ENCODE peak calls at places on chromosomes 6 and 20, in five cellular contexts. One of them, this sample, is unnamed.

GRCh38 chr6:97697450-97697849 is 414.4 kb upstream of the MMS22L start:
- DNase-seq in BE2C: no peak
- DNase-seq in cardiac muscle cell: peak; percentile 0
- DNase-seq in upper lobe of right lung: no peak
- DNase-seq in lower lobe of right lung: no peak
- DNase-seq in this sample: no peak

GRCh38 chr6:156111913-156112312 is 656.3 kb upstream of the NOX3 start:
- DNase-seq in lower lobe of right lung: no peak
- DNase-seq in cardiac muscle cell: no peak
- DNase-seq in BE2C: no peak
- DNase-seq in upper lobe of right lung: no peak
- DNase-seq in this sample: no peak

GRCh38 chr6:121748850-121749249 is 313.4 kb downstream of the GJA1 start:
- DNase-seq in BE2C: no peak
- DNase-seq in upper lobe of right lung: no peak
- DNase-seq in cardiac muscle cell: peak; percentile 19
- DNase-seq in lower lobe of right lung: no peak
- DNase-seq in this sample: no peak

GRCh38 chr20:41540916-41541315 is 77.3 kb downstream of the CHD6 start:
- DNase-seq in cardiac muscle cell: no peak
- DNase-seq in upper lobe of right lung: no peak
- DNase-seq in BE2C: no peak
- DNase-seq in lower lobe of right lung: no peak
- DNase-seq in this sample: no peak

GRCh38 chr6:54715990-54716389 is 130.6 kb upstream of the FAM83B start:
- DNase-seq in cardiac muscle cell: no peak
- DNase-seq in lower lobe of right lung: no peak
- DNase-seq in upper lobe of right lung: no peak
- DNase-seq in BE2C: no peak
- DNase-seq in this sample: no peak

GRCh38 chr6:16545382-16545781 is 215.9 kb downstream of the ATXN1 start:
- DNase-seq in BE2C: no peak
- DNase-seq in upper lobe of right lung: no peak
- DNase-seq in lower lobe of right lung: no peak
- DNase-seq in cardiac muscle cell: no peak
- DNase-seq in this sample: no peak

GRCh38 chr6:98695076-98695816 is 139.1 kb upstream of the POU3F2 start:
- DNase-seq in cardiac muscle cell: no peak
- DNase-seq in lower lobe of right lung: no peak
- DNase-seq in BE2C: no peak
- DNase-seq in upper lobe of right lung: no peak
- DNase-seq in this sample: no peak

GRCh38 chr20:59518881-59519706 is 85.2 kb upstream of the PHACTR3 start:
- DNase-seq in lower lobe of right lung: no peak
- DNase-seq in cardiac muscle cell: peak; percentile 61
- DNase-seq in upper lobe of right lung: no peak
- DNase-seq in BE2C: peak; percentile 42
- DNase-seq in this sample: peak; percentile 49

GRCh38 chr20:19901226-19901625 is 115.9 kb upstream of the NAA20 start:
- DNase-seq in cardiac muscle cell: no peak
- DNase-seq in BE2C: no peak
- DNase-seq in lower lobe of right lung: no peak
- DNase-seq in upper lobe of right lung: no peak
- DNase-seq in this sample: no peak

GRCh38 chr6:29790626-29791025 is 37.0 kb upstream of the HLA-G start:
- DNase-seq in BE2C: no peak
- DNase-seq in upper lobe of right lung: no peak
- DNase-seq in cardiac muscle cell: no peak
- DNase-seq in lower lobe of right lung: no peak
- DNase-seq in this sample: no peak

GRCh38 chr6:148195511-148195910 is 147.1 kb upstream of the SASH1 start:
- DNase-seq in lower lobe of right lung: no peak
- DNase-seq in upper lobe of right lung: no peak
- DNase-seq in cardiac muscle cell: no peak
- DNase-seq in BE2C: no peak
- DNase-seq in this sample: no peak

GRCh38 chr20:63232235-63233060 is 3.3 kb upstream of the BIRC7 start:
- DNase-seq in upper lobe of right lung: no peak
- DNase-seq in cardiac muscle cell: peak; percentile 87
- DNase-seq in BE2C: no peak
- DNase-seq in lower lobe of right lung: no peak
- DNase-seq in this sample: no peak

GRCh38 chr6:17725083-17725482 is 18.4 kb upstream of the NUP153 start:
- DNase-seq in lower lobe of right lung: no peak
- DNase-seq in upper lobe of right lung: no peak
- DNase-seq in BE2C: peak; percentile 81
- DNase-seq in cardiac muscle cell: peak; percentile 89
- DNase-seq in this sample: peak; percentile 48

GRCh38 chr6:46963626-46964025 is 41.9 kb upstream of the ADGRF5 start:
- DNase-seq in lower lobe of right lung: no peak
- DNase-seq in upper lobe of right lung: no peak
- DNase-seq in BE2C: no peak
- DNase-seq in cardiac muscle cell: peak; percentile 90
- DNase-seq in this sample: no peak

GRCh38 chr20:1334761-1335160 is 5.8 kb upstream of the SDCBP2 start:
- DNase-seq in lower lobe of right lung: no peak
- DNase-seq in upper lobe of right lung: no peak
- DNase-seq in BE2C: no peak
- DNase-seq in cardiac muscle cell: peak; percentile 51
- DNase-seq in this sample: no peak

GRCh38 chr6:90175627-90176538 is 120.8 kb downstream of the BACH2 start:
- DNase-seq in BE2C: no peak
- DNase-seq in cardiac muscle cell: no peak
- DNase-seq in upper lobe of right lung: no peak
- DNase-seq in lower lobe of right lung: no peak
- DNase-seq in this sample: no peak

DNA sequence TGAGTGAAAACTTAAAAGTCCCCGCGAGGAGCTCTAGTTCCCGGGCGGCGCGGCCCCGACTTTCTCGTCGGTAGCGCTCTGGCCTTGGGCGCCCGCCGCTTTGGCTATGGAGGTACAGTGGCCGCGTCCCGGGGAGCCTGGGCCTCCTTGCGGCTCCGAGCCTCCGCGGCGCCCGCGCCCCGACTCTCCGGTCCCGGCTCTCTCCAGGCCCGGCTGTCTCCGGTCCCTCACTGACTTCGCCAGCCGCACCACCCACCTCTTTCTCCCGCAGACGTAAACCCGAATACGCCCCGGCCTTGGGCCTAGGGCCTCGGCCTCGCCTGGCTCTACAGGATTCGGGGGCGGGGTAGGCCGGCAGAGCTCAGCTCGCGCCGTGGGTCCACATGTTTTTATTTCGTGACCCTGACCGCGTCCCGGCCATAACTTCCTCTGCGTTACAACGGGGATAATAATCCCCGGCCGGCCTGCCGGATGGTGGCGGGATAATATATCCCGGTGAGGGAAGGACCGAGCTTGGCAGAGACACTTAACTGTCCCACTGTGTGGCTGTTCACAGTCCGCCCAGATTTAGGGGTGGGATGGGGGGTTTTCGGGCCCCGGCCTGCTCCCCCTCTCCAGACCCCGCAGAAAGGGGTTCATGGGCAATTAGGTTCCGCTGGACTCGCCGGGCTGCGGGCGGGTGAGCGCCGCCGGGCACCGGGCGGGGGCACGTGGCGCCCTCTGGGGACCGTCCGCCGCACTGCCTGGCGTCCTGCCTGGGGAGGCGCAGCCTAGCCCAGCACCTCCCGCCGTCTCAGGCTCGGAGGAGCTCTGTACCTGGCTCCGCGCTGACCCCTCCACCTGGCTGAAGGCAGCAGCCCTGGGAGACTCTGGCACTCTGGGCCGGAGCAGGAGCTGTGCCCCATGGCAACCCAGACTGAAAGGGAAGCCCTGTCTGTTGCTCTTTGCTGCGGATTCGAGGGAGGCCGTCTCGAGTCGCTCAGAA is 10.1 kb upstream of the TBX18 start:
- DNase-seq in lower lobe of right lung: peak; percentile 50
- DNase-seq in BE2C: peak; percentile 59
- DNase-seq in upper lobe of right lung: peak; percentile 74
- DNase-seq in cardiac muscle cell: peak; percentile 84
- DNase-seq in this sample: peak; percentile 81
- TF ChIP-seq CTCF in lower lobe of right lung: peak; percentile 57
- TF ChIP-seq CTCF in BE2C: peak; percentile 60
- TF ChIP-seq CTCF in upper lobe of right lung: peak; percentile 47
- TF ChIP-seq CTCF in cardiac muscle cell: peak; percentile 80
- TF ChIP-seq CTCF in this sample: peak; percentile 69

GRCh38 chr6:72709436-72709835 is 87.6 kb downstream of the KCNQ5 start:
- DNase-seq in BE2C: no peak
- DNase-seq in upper lobe of right lung: no peak
- DNase-seq in lower lobe of right lung: no peak
- DNase-seq in cardiac muscle cell: no peak
- DNase-seq in this sample: no peak

GRCh38 chr6:72699142-72699541 is 77.3 kb downstream of the KCNQ5 start:
- DNase-seq in lower lobe of right lung: no peak
- DNase-seq in BE2C: no peak
- DNase-seq in cardiac muscle cell: no peak
- DNase-seq in upper lobe of right lung: no peak
- DNase-seq in this sample: no peak

GRCh38 chr6:72702421-72702820 is 80.6 kb downstream of the KCNQ5 start:
- DNase-seq in lower lobe of right lung: no peak
- DNase-seq in BE2C: no peak
- DNase-seq in upper lobe of right lung: no peak
- DNase-seq in cardiac muscle cell: no peak
- DNase-seq in this sample: no peak

GRCh38 chr6:72703093-72703492 is 81.2 kb downstream of the KCNQ5 start:
- DNase-seq in upper lobe of right lung: no peak
- DNase-seq in cardiac muscle cell: no peak
- DNase-seq in lower lobe of right lung: no peak
- DNase-seq in BE2C: no peak
- DNase-seq in this sample: no peak

DNA sequence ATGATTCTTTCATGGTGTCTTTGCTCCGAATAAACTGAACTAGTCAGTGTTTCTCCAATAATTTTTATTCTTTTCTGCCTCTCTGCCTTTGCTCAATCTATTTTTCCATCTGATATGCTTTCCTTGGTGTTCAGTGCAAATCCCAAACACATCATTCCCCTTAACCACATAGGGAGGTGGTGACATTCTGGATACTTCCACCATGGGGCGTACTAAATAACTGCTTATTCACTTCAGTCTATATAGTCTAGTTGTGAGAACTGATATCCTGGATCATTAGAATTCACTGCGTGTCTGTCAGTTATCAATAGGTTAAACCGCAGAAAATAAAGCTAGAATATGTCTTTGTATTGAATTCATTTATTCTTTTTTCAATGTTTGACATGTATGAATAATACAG is 83.1 kb downstream of the KCNQ5 start:
- DNase-seq in BE2C: no peak
- DNase-seq in upper lobe of right lung: no peak
- DNase-seq in lower lobe of right lung: no peak
- DNase-seq in cardiac muscle cell: peak; percentile 21
- DNase-seq in this sample: no peak
- TF ChIP-seq CTCF in BE2C: no peak
- TF ChIP-seq CTCF in upper lobe of right lung: no peak
- TF ChIP-seq CTCF in lower lobe of right lung: no peak
- TF ChIP-seq CTCF in cardiac muscle cell: no peak
- TF ChIP-seq CTCF in this sample: no peak

GRCh38 chr6:84691978-84692623 is 72.3 kb downstream of the TBX18 start:
- DNase-seq in BE2C: no peak
- DNase-seq in upper lobe of right lung: no peak
- DNase-seq in cardiac muscle cell: no peak
- DNase-seq in lower lobe of right lung: no peak
- DNase-seq in this sample: no peak
- TF ChIP-seq CTCF in BE2C: peak; percentile 4
- TF ChIP-seq CTCF in upper lobe of right lung: no peak
- TF ChIP-seq CTCF in cardiac muscle cell: no peak
- TF ChIP-seq CTCF in lower lobe of right lung: no peak
- TF ChIP-seq CTCF in this sample: no peak

GRCh38 chr6:139371421-139372253 is 2.8 kb downstream of the CITED2 start:
- DNase-seq in BE2C: no peak
- DNase-seq in upper lobe of right lung: no peak
- DNase-seq in cardiac muscle cell: peak; percentile 30
- DNase-seq in lower lobe of right lung: no peak
- DNase-seq in this sample: no peak

GRCh38 chr6:139374357-139375238 is at the start of gene CITED2:
- DNase-seq in cardiac muscle cell: peak; percentile 98
- DNase-seq in lower lobe of right lung: peak; percentile 94
- DNase-seq in upper lobe of right lung: peak; percentile 95
- DNase-seq in BE2C: peak; percentile 91
- DNase-seq in this sample: peak; percentile 93

GRCh38 chr6:139372326-139373153 is 1.9 kb downstream of the CITED2 start:
- DNase-seq in cardiac muscle cell: peak; percentile 37
- DNase-seq in BE2C: no peak
- DNase-seq in lower lobe of right lung: no peak
- DNase-seq in upper lobe of right lung: no peak
- DNase-seq in this sample: no peak

GRCh38 chr6:139373928-139374356 is 506 bp downstream of the CITED2 start:
- DNase-seq in upper lobe of right lung: no peak
- DNase-seq in BE2C: no peak
- DNase-seq in cardiac muscle cell: no peak
- DNase-seq in lower lobe of right lung: no peak
- DNase-seq in this sample: no peak

DNA sequence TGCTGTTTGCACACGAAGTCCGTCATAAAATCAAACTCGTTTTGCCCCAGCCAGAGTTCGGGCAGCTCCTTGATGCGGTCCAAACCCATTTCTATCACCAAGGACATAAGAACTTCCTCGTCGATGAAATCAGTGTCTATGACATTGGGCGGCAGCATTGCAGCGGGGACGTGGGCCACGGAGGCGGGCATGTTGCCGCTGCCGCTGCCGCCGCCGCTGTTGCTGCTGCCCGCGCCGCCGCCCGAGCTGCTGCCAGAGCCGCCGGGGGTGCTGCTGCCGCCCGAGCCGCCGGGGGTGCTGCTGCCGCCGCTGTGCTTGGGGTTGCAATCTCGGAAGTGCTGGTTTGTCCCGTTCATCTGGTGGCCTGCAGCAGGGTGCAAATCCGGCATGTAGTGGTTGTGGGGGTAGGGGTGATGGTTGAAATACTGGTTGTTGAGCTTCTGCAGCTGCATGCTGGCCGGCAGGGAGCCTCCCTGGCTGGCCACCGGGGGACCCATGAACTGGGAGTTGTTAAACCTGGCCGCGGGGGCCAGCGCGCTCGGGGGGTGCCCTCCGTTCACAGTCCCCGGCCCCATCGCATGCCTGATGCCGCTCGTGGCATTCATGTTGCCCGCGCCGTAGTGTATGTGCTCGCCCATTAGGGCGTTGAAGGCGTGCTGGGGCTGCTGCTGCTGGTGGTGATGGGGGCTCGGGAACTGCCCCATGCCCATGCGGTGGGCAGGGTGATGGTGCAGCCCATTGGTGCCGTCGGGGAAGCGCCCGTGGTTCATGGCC is 1.1 kb downstream of the CITED2 start:
- DNase-seq in upper lobe of right lung: peak; percentile 86
- DNase-seq in BE2C: peak; percentile 76
- DNase-seq in lower lobe of right lung: peak; percentile 82
- DNase-seq in cardiac muscle cell: peak; percentile 73
- DNase-seq in this sample: peak; percentile 63
- TF ChIP-seq CTCF in upper lobe of right lung: no peak
- TF ChIP-seq CTCF in BE2C: peak; percentile 23
- TF ChIP-seq CTCF in lower lobe of right lung: peak; percentile 43
- TF ChIP-seq CTCF in cardiac muscle cell: no peak
- TF ChIP-seq CTCF in this sample: peak; percentile 25